ENCODE peak calls at places on chromosomes 6 and 20, in ten cellular contexts. Z is mucosa of descending colon, P is AG04450, S is heart right ventricle, V is fibroblast of the aortic adventitia, F is skeletal muscle cell, J is spleen, W is psoas muscle, D is astrocyte of the spinal cord, A is cardiac fibroblast. Y is an unnamed sample.

GRCh38 chr20:3714092-3714491 is 1.7 kb upstream of the SIGLEC1 start:
- DNase-seq in Z (no peak), P (no peak), S (no peak), V (no peak), F (no peak), J (no peak), W (peak), D (no peak), A (no peak), Y (no peak)

GRCh38 chr6:63802606-63803206 is 167.1 kb downstream of the PHF3 start:
- DNase-seq in Z (peak), P (no peak), S (no peak), V (peak), F (no peak), J (no peak), W (no peak), D (peak), A (peak), Y (no peak)

GRCh38 chr6:164859791-164860190 is 449.6 kb downstream of the C6orf118 start:
- DNase-seq in Z (no peak), P (no peak), S (no peak), V (no peak), F (no peak), J (no peak), W (no peak), D (no peak), A (no peak), Y (no peak)

GRCh38 chr20:41643504-41643938 is 25.3 kb upstream of the CHD6 start:
- DNase-seq in Z (peak), P (peak), S (peak), V (peak), F (peak), J (no peak), W (no peak), D (peak), A (peak), Y (peak)

GRCh38 chr6:33610779-33611421 is 10.2 kb upstream of the ITPR3 start:
- DNase-seq in Z (peak), P (no peak), S (peak), V (no peak), F (no peak), J (no peak), W (no peak), D (no peak), A (peak), Y (no peak)

GRCh38 chr6:43940071-43940392 is 170.0 kb downstream of the VEGFA start:
- DNase-seq in Z (no peak), P (no peak), S (peak), V (no peak), F (no peak), J (peak), W (no peak), D (no peak), A (no peak), Y (no peak)

GRCh38 chr6:168299541-168300511 is 19.8 kb downstream of the DACT2 start:
- DNase-seq in Z (no peak), P (no peak), S (no peak), V (no peak), F (no peak), J (peak), W (no peak), D (no peak), A (no peak), Y (no peak)

GRCh38 chr20:30175681-30176080 is 1081.8 kb upstream of the DEFB115 start:
- DNase-seq in Z (no peak), P (no peak), S (no peak), V (no peak), F (no peak), J (peak), W (no peak), D (no peak), A (no peak), Y (no peak)

GRCh38 chr6:34318492-34319470 is 70.0 kb upstream of the SMIM29 start:
- DNase-seq in Z (no peak), P (no peak), S (no peak), V (no peak), F (no peak), J (no peak), W (no peak), D (no peak), A (no peak), Y (no peak)

GRCh38 chr6:30006170-30007131 is 54.6 kb upstream of the POLR1H start:
- DNase-seq in Z (peak), P (no peak), S (peak), V (peak), F (no peak), J (peak), W (peak), D (no peak), A (no peak), Y (no peak)

GRCh38 chr6:105077592-105078463 is 102.0 kb downstream of the POPDC3 start:
- DNase-seq in Z (peak), P (peak), S (no peak), V (peak), F (no peak), J (no peak), W (no peak), D (peak), A (peak), Y (no peak)

GRCh38 chr6:156953125-156953477 is 175.9 kb downstream of the ARID1B start:
- DNase-seq in Z (no peak), P (no peak), S (no peak), V (no peak), F (no peak), J (no peak), W (no peak), D (no peak), A (no peak), Y (no peak)
- H3K4me3 ChIP-seq in Z (no peak), P (peak), S (no peak), V (peak), F (peak), J (no peak), W (peak), D (no peak), A (peak), Y (peak)

DNA sequence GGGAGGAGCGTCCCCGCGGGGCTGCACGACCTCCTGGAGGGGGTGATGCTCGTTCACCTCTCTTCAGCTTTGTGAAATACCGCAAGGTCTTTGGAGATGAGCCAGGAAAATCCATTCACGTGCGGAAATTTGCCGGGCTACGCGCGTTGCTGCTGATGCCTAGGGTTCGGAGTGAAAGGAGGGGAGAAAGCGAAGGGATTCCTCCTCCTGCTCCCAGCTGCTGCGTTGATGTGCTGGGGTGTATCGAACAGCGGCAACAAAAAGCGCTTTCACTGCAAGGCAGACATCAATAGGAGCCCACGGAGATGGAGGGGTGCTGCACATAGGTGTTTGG is 391 bp upstream of the B3GAT2 start:
- DNase-seq in Z (no peak), P (no peak), S (no peak), V (no peak), F (no peak), J (no peak), W (no peak), D (no peak), A (no peak), Y (no peak)
- H3K4me3 ChIP-seq in Z (no peak), P (peak), S (peak), V (peak), F (peak), J (peak), W (peak), D (peak), A (peak), Y (peak)

GRCh38 chr6:138106665-138107077 is 548 bp downstream of the PERP start:
- DNase-seq in Z (no peak), P (no peak), S (no peak), V (no peak), F (no peak), J (no peak), W (no peak), D (peak), A (no peak), Y (no peak)

GRCh38 chr6:138105880-138106664 is 1.1 kb downstream of the PERP start:
- DNase-seq in Z (peak), P (no peak), S (no peak), V (peak), F (no peak), J (no peak), W (no peak), D (peak), A (no peak), Y (no peak)

GRCh38 chr6:138105446-138105845 is 1.8 kb downstream of the PERP start:
- DNase-seq in Z (peak), P (no peak), S (no peak), V (no peak), F (no peak), J (no peak), W (no peak), D (no peak), A (no peak), Y (no peak)

GRCh38 chr6:138103876-138104275 is 3.3 kb downstream of the PERP start:
- DNase-seq in Z (no peak), P (no peak), S (no peak), V (no peak), F (no peak), J (no peak), W (no peak), D (no peak), A (no peak), Y (no peak)

GRCh38 chr6:138104618-138105213 is 2.5 kb downstream of the PERP start:
- DNase-seq in Z (no peak), P (no peak), S (no peak), V (no peak), F (no peak), J (no peak), W (no peak), D (no peak), A (no peak), Y (no peak)
- H3K4me3 ChIP-seq in Z (no peak), P (peak), S (no peak), V (no peak), F (no peak), J (no peak), W (no peak), D (no peak), A (no peak), Y (no peak)

GRCh38 chr6:21886601-21887091 is 293.1 kb downstream of the SOX4 start:
- DNase-seq in Z (no peak), P (no peak), S (no peak), V (no peak), F (no peak), J (no peak), W (no peak), D (peak), A (no peak), Y (peak)
- H3K4me3 ChIP-seq in Z (no peak), P (no peak), S (no peak), V (no peak), F (no peak), J (no peak), W (no peak), D (no peak), A (no peak), Y (peak)

GRCh38 chr6:157274116-157274470 is 49.2 kb downstream of the TMEM242 start:
- DNase-seq in Z (no peak), P (no peak), S (no peak), V (no peak), F (no peak), J (no peak), W (no peak), D (no peak), A (no peak), Y (no peak)

GRCh38 chr6:157272372-157272771 is 50.9 kb downstream of the TMEM242 start:
- DNase-seq in Z (no peak), P (no peak), S (no peak), V (no peak), F (no peak), J (peak), W (no peak), D (no peak), A (no peak), Y (no peak)

GRCh38 chr6:157272866-157273755 is 50.2 kb downstream of the TMEM242 start:
- DNase-seq in Z (no peak), P (no peak), S (no peak), V (no peak), F (no peak), J (peak), W (no peak), D (no peak), A (no peak), Y (no peak)

GRCh38 chr6:157274471-157275226 is 48.7 kb downstream of the TMEM242 start:
- DNase-seq in Z (peak), P (no peak), S (peak), V (peak), F (no peak), J (peak), W (peak), D (peak), A (peak), Y (no peak)

GRCh38 chr6:157273756-157274088 is 49.6 kb downstream of the TMEM242 start:
- DNase-seq in Z (peak), P (no peak), S (no peak), V (no peak), F (no peak), J (peak), W (no peak), D (peak), A (no peak), Y (no peak)
- H3K4me3 ChIP-seq in Z (no peak), P (no peak), S (no peak), V (no peak), F (no peak), J (peak), W (peak), D (peak), A (no peak), Y (no peak)

DNA sequence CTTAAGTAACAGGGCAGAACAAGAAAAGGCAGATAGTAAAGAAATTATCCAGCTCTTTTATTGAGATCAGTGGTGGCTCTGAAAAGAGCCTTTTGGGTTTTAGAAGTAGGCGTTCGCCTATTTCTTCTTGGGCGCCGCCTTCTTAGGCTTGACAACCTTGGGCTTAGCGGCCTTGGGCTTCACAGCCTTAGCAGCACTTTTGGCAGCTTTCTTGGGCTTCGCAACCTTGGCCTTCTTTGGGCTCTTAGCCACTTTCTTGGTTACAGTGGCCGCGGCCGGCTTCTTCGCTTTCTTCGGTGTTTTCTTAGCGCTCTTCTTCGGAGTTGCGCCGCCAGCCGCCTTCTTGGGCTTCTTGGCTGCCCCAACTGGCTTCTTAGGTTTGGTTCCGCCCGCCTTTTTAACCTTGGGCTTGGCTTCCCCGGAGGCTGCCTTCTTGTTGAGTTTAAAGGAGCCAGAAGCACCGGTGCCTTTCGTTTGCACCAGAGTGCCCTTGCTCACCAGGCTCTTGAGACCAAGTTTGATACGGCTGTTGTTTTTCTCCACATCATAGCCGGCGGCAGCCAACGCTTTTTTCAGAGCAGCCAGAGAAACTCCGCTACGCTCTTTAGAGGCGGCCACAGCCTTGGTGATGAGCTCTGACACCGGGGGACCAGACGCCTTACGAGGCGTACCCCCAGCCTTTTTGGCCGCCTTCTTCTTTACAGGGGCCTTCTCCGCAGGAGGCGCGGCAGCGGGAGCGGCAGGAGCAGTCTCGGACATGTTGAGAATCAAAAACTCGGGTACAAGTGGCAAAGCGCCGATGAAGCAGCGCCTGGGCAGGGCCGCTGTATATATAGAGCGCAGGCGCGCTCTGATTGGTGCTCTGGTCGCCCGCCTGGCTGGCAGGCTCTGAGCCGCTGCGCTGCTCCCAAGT is 31.3 kb upstream of the HFE start:
- DNase-seq in Z (peak), P (peak), S (peak), V (peak), F (no peak), J (peak), W (peak), D (peak), A (peak), Y (no peak)
- H3K4me3 ChIP-seq in Z (peak), P (peak), S (peak), V (peak), F (peak), J (peak), W (peak), D (peak), A (peak), Y (peak)

GRCh38 chr6:116564921-116565872 is 6.1 kb upstream of the RWDD1 start:
- DNase-seq in Z (peak), P (no peak), S (no peak), V (no peak), F (no peak), J (peak), W (peak), D (peak), A (peak), Y (no peak)
- H3K4me3 ChIP-seq in Z (no peak), P (peak), S (peak), V (peak), F (peak), J (peak), W (peak), D (no peak), A (peak), Y (peak)

DNA sequence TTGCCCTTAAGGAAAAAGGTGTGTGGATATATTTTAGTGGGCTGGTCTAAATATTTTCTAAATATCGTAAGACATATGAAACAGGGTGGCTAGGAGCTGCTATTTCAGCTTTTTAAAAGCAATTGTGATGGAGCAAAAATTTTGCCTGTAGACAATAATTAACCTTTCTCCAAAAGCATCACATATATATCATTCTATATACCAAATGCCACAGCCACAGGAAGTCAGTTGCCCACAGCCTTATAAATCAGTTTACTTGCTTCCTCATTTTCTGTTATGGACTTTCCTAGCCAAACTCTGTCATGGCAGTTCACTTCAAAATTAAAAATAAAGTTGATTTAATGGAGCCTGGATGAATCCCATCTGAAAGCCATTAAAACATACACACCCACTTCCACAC is 93.4 kb upstream of the NHSL1 start:
- DNase-seq in Z (no peak), P (no peak), S (no peak), V (no peak), F (no peak), J (no peak), W (no peak), D (no peak), A (no peak), Y (no peak)
- H3K4me3 ChIP-seq in Z (no peak), P (peak), S (no peak), V (no peak), F (peak), J (peak), W (no peak), D (peak), A (peak), Y (peak)

GRCh38 chr6:42257063-42257462 is 39.4 kb upstream of the MRPS10 start:
- DNase-seq in Z (no peak), P (no peak), S (no peak), V (no peak), F (no peak), J (no peak), W (no peak), D (no peak), A (peak), Y (no peak)
- H3K4me3 ChIP-seq in Z (no peak), P (no peak), S (no peak), V (no peak), F (no peak), J (no peak), W (no peak), D (no peak), A (no peak), Y (no peak)